ENCODE peak calls at places on chromosomes 1 and 21, in five cellular contexts. N, U, K, H and O are unnamed samples.

GRCh38 chr1:240100351-240100750 is 8.7 kb downstream of the FMN2 start:
- DNase-seq in N (peak), K (no peak), H (no peak), U (no peak), O (no peak)

GRCh38 chr1:210922666-210923065 is 211.3 kb downstream of the KCNH1 start:
- DNase-seq in U (no peak), H (no peak), N (no peak), K (no peak), O (no peak)

GRCh38 chr1:167003711-167004110 is 14.6 kb downstream of the MAEL start:
- DNase-seq in N (no peak), K (no peak), U (no peak), H (no peak), O (no peak)

GRCh38 chr21:45405819-45406762 is 1.1 kb downstream of the COL18A1 start:
- DNase-seq in N (peak), K (no peak), U (peak), H (no peak), O (peak)

GRCh38 chr1:80417651-80418050 is 1383.1 kb upstream of the ADGRL2 start:
- DNase-seq in N (peak), K (no peak), H (no peak), U (no peak), O (no peak)

GRCh38 chr1:27349784-27350672 is 8.2 kb downstream of the SYTL1 start:
- DNase-seq in U (peak), K (no peak), N (peak), H (no peak), O (peak)

GRCh38 chr1:235129774-235130570 is 1.3 kb upstream of the TOMM20 start:
- DNase-seq in U (no peak), H (no peak), N (no peak), K (no peak), O (no peak)

GRCh38 chr1:82321794-82322193 is 521.1 kb downstream of the ADGRL2 start:
- DNase-seq in K (no peak), H (no peak), N (no peak), U (no peak), O (no peak)

GRCh38 chr1:167103236-167103894 is 9.5 kb downstream of the STYXL2 start:
- DNase-seq in N (no peak), U (no peak), H (no peak), K (no peak), O (no peak)

GRCh38 chr1:225572422-225572821 is 80.5 kb downstream of the ENAH start:
- DNase-seq in U (peak), K (no peak), N (peak), H (no peak), O (no peak)
- TF ChIP-seq RCOR1 in U (no peak), K (no peak), N (no peak), H (no peak), O (no peak)

GRCh38 chr1:228416217-228416971 is at the start of gene TRIM17:
- DNase-seq in K (peak), N (no peak), H (no peak), U (no peak), O (peak)
- TF ChIP-seq RFX5 in K (no peak), N (no peak), H (no peak), U (no peak), O (no peak)

DNA sequence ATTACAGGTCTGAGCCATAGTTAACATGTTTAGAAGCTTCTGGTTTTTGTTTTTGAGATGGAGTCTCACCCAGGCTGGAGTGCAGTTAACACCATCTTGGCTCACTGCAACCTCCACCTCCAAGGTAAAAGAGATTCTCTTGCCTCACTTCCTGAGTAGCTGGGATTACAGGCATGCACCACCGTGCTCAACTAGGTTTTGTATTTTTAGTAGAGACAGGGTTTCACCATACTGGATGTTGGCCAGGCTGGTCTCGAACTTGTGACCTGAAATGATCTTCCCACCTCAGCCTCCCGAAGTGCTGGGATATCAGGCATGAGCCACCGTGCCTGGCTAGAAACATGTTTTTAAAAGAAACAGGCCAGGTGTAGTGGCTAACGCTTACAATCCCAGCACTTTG is 10.5 kb downstream of the NDUFS5 start:
- DNase-seq in N (no peak), K (no peak), H (no peak), U (no peak), O (no peak)
- TF ChIP-seq RCOR1 in N (no peak), K (no peak), H (no peak), U (no peak), O (no peak)

GRCh38 chr1:116817582-116818064 is 63.4 kb downstream of the CD2 start:
- DNase-seq in H (no peak), N (peak), U (peak), K (peak), O (peak)

GRCh38 chr1:116820362-116820761 is 66.1 kb downstream of the CD2 start:
- DNase-seq in N (peak), H (no peak), K (no peak), U (peak), O (no peak)

GRCh38 chr1:116814935-116815334 is 60.7 kb downstream of the CD2 start:
- DNase-seq in N (no peak), K (no peak), U (no peak), H (no peak), O (no peak)

GRCh38 chr1:116821763-116822162 is 67.5 kb downstream of the CD2 start:
- DNase-seq in N (no peak), K (no peak), H (no peak), U (no peak), O (no peak)

DNA sequence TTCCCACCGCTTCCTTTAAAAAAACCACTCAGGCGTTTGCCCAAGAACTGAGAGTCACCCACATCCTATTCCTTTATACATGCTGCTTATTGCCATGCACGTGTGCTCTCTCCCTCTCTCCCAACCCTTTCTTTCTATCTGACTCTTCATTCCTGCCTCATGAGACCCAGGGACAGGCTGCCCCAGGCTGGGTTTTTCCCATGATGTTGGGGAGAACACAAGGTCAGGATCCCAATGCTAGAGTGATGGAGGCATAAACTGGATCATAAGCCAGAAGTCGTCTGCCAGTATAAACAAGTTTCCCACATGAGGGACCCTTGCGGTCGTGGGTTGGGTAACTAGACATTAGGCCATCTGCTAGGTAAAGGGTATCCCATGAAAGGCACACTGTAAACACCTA is 64.9 kb downstream of the CD2 start:
- DNase-seq in K (no peak), N (no peak), H (no peak), U (no peak), O (no peak)
- TF ChIP-seq RFX5 in K (no peak), N (no peak), H (no peak), U (no peak), O (no peak)

GRCh38 chr1:228335406-228336307 is 71.0 kb downstream of the TRIM11 start:
- DNase-seq in H (no peak), K (no peak), U (no peak), N (no peak), O (no peak)
- TF ChIP-seq RCOR1 in H (no peak), K (no peak), U (no peak), N (no peak), O (no peak)

GRCh38 chr1:187605736-187606135 is 777.0 kb downstream of the PLA2G4A start:
- DNase-seq in H (no peak), N (no peak), U (no peak), K (no peak), O (no peak)
- TF ChIP-seq RFX5 in H (no peak), N (no peak), U (no peak), K (no peak), O (no peak)

GRCh38 chr1:204398197-204399125 is 13.2 kb downstream of the PPP1R15B start:
- DNase-seq in H (no peak), N (peak), K (peak), U (peak), O (peak)

GRCh38 chr1:204404629-204405028 is 7.0 kb downstream of the PPP1R15B start:
- DNase-seq in N (no peak), H (no peak), K (no peak), U (no peak), O (no peak)

GRCh38 chr1:204401747-204402146 is 9.9 kb downstream of the PPP1R15B start:
- DNase-seq in H (no peak), U (no peak), N (no peak), K (no peak), O (no peak)

GRCh38 chr1:204402391-204402790 is 9.2 kb downstream of the PPP1R15B start:
- DNase-seq in U (no peak), H (no peak), K (no peak), N (no peak), O (no peak)

DNA sequence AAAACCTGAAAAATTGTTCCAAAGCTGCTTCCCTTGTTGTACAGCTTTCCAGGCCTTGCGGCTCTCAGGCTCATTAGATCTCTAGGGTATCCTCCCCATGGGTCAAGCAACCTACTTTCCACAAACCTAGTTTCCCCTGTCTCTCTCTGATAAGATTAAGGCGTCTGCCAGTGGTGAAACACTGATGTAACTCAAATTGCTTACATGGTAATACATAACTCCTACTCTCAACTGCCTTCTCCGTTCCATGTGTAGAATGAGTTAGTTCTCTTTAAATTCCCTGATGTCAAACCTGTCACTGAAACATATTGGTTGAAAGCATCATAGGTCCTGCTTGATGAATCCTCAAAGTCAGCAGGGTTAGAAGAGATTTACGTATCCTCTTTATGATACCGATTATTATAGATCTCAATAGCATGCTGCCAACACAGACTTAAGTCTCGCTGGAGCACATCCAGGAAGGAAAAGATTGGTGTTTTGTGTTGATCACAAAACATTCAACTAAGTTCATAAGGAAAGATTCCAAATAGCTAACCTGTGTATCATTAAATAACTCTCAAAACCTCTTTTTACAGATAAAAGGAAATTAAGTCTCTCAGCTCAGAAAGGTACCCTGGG is 10.6 kb downstream of the PPP1R15B start:
- DNase-seq in H (no peak), U (no peak), N (no peak), K (peak), O (no peak)
- TF ChIP-seq RCOR1 in H (no peak), U (no peak), N (no peak), K (no peak), O (no peak)

GRCh38 chr1:202964755-202965440 is 2.2 kb downstream of the CYB5R1 start:
- DNase-seq in K (no peak), U (no peak), N (peak), H (no peak), O (no peak)
- TF ChIP-seq RFX5 in K (no peak), U (no peak), N (no peak), H (no peak), O (no peak)